ENCODE peak calls at places on chromosomes 12 and 14, in seven cellular contexts. One of them, this sample, is unnamed.
A peak's percentile ranks its signal among the peaks of the same experiment; 100 is the strongest.

GRCh38 chr12:1946311-1946710 is 27.9 kb upstream of the CACNA2D4 start:
- DNase-seq in left cardiac atrium: no peak
- DNase-seq in skeletal muscle cell: no peak
- DNase-seq in SHP77: no peak
- DNase-seq in activated CD4-positive, CD25-positive, alpha-beta regulatory T cell: no peak
- DNase-seq in epithelial cell of esophagus: no peak
- DNase-seq in HT-29: no peak
- DNase-seq in this sample: no peak

GRCh38 chr12:22856120-22856699 is 231.2 kb downstream of the ETNK1 start:
- DNase-seq in left cardiac atrium: no peak
- DNase-seq in skeletal muscle cell: peak; percentile 7
- DNase-seq in SHP77: no peak
- DNase-seq in activated CD4-positive, CD25-positive, alpha-beta regulatory T cell: no peak
- DNase-seq in epithelial cell of esophagus: peak; percentile 57
- DNase-seq in HT-29: peak; percentile 48
- DNase-seq in this sample: no peak

GRCh38 chr12:76199808-76200207 is 115.3 kb upstream of the NAP1L1 start:
- DNase-seq in left cardiac atrium: no peak
- DNase-seq in skeletal muscle cell: peak; percentile 21
- DNase-seq in SHP77: no peak
- DNase-seq in activated CD4-positive, CD25-positive, alpha-beta regulatory T cell: no peak
- DNase-seq in epithelial cell of esophagus: no peak
- DNase-seq in HT-29: no peak
- DNase-seq in this sample: no peak

GRCh38 chr12:107368586-107368985 is 275.2 kb upstream of the CRY1 start:
- DNase-seq in left cardiac atrium: no peak
- DNase-seq in skeletal muscle cell: no peak
- DNase-seq in SHP77: no peak
- DNase-seq in activated CD4-positive, CD25-positive, alpha-beta regulatory T cell: no peak
- DNase-seq in epithelial cell of esophagus: no peak
- DNase-seq in HT-29: no peak
- DNase-seq in this sample: no peak

GRCh38 chr12:8913702-8914032 is 642 bp upstream of the PHC1 start:
- DNase-seq in left cardiac atrium: no peak
- DNase-seq in skeletal muscle cell: no peak
- DNase-seq in SHP77: no peak
- DNase-seq in activated CD4-positive, CD25-positive, alpha-beta regulatory T cell: no peak
- DNase-seq in epithelial cell of esophagus: no peak
- DNase-seq in HT-29: no peak
- DNase-seq in this sample: no peak

GRCh38 chr14:65354715-65355114 is 57.8 kb upstream of the FUT8 start:
- DNase-seq in left cardiac atrium: no peak
- DNase-seq in skeletal muscle cell: no peak
- DNase-seq in SHP77: no peak
- DNase-seq in activated CD4-positive, CD25-positive, alpha-beta regulatory T cell: no peak
- DNase-seq in epithelial cell of esophagus: peak; percentile 65
- DNase-seq in HT-29: no peak
- DNase-seq in this sample: no peak

GRCh38 chr12:132610051-132610759 is at the start of gene LRCOL1:
- DNase-seq in left cardiac atrium: peak; percentile 67
- DNase-seq in skeletal muscle cell: peak; percentile 72
- DNase-seq in SHP77: no peak
- DNase-seq in activated CD4-positive, CD25-positive, alpha-beta regulatory T cell: no peak
- DNase-seq in epithelial cell of esophagus: no peak
- DNase-seq in HT-29: no peak
- DNase-seq in this sample: no peak

GRCh38 chr12:110371408-110372055 is 32.0 kb downstream of the ANAPC7 start:
- DNase-seq in left cardiac atrium: no peak
- DNase-seq in skeletal muscle cell: no peak
- DNase-seq in SHP77: no peak
- DNase-seq in activated CD4-positive, CD25-positive, alpha-beta regulatory T cell: no peak
- DNase-seq in epithelial cell of esophagus: no peak
- DNase-seq in HT-29: no peak
- DNase-seq in this sample: no peak

GRCh38 chr12:91098942-91099341 is 12.4 kb downstream of the LUM start:
- DNase-seq in left cardiac atrium: no peak
- DNase-seq in skeletal muscle cell: peak; percentile 90
- DNase-seq in SHP77: no peak
- DNase-seq in activated CD4-positive, CD25-positive, alpha-beta regulatory T cell: no peak
- DNase-seq in epithelial cell of esophagus: peak; percentile 76
- DNase-seq in HT-29: peak; percentile 76
- DNase-seq in this sample: peak; percentile 29

GRCh38 chr12:109729837-109730200 is 16.2 kb downstream of the FAM222A start:
- DNase-seq in left cardiac atrium: peak; percentile 14
- DNase-seq in skeletal muscle cell: no peak
- DNase-seq in SHP77: no peak
- DNase-seq in activated CD4-positive, CD25-positive, alpha-beta regulatory T cell: no peak
- DNase-seq in epithelial cell of esophagus: no peak
- DNase-seq in HT-29: no peak
- DNase-seq in this sample: no peak

GRCh38 chr12:71178162-71178561 is 20.4 kb upstream of the TSPAN8 start:
- DNase-seq in left cardiac atrium: no peak
- DNase-seq in skeletal muscle cell: no peak
- DNase-seq in SHP77: no peak
- DNase-seq in activated CD4-positive, CD25-positive, alpha-beta regulatory T cell: no peak
- DNase-seq in epithelial cell of esophagus: no peak
- DNase-seq in HT-29: no peak
- DNase-seq in this sample: no peak

GRCh38 chr12:75488553-75488952 is 8.0 kb downstream of the GLIPR1 start:
- DNase-seq in left cardiac atrium: no peak
- DNase-seq in skeletal muscle cell: no peak
- DNase-seq in SHP77: no peak
- DNase-seq in activated CD4-positive, CD25-positive, alpha-beta regulatory T cell: no peak
- DNase-seq in epithelial cell of esophagus: peak; percentile 39
- DNase-seq in HT-29: peak; percentile 36
- DNase-seq in this sample: no peak

GRCh38 chr12:98084391-98084790 is 431.0 kb upstream of the TMPO start:
- DNase-seq in left cardiac atrium: no peak
- DNase-seq in skeletal muscle cell: no peak
- DNase-seq in SHP77: no peak
- DNase-seq in activated CD4-positive, CD25-positive, alpha-beta regulatory T cell: no peak
- DNase-seq in epithelial cell of esophagus: no peak
- DNase-seq in HT-29: no peak
- DNase-seq in this sample: no peak

GRCh38 chr12:91630906-91631305 is 448.3 kb upstream of the DCN start:
- DNase-seq in left cardiac atrium: no peak
- DNase-seq in skeletal muscle cell: no peak
- DNase-seq in SHP77: no peak
- DNase-seq in activated CD4-positive, CD25-positive, alpha-beta regulatory T cell: no peak
- DNase-seq in epithelial cell of esophagus: no peak
- DNase-seq in HT-29: no peak
- DNase-seq in this sample: no peak

GRCh38 chr14:21455592-21455911 is 371 bp downstream of the CHD8 start:
- DNase-seq in left cardiac atrium: no peak
- DNase-seq in skeletal muscle cell: no peak
- DNase-seq in SHP77: no peak
- DNase-seq in activated CD4-positive, CD25-positive, alpha-beta regulatory T cell: no peak
- DNase-seq in epithelial cell of esophagus: peak; percentile 40
- DNase-seq in HT-29: no peak
- DNase-seq in this sample: no peak

This sample was measured in epithelial cell of prostate.